ENCODE peak calls at places on chromosomes 13 and 19, in eight cellular contexts. M is activated CD8-positive, alpha-beta memory T cell treated with anti-CD3 and anti-CD28 coated beads for 24 hours; X is mucosa of descending colon; I is tibial artery; D is ovary; Q is amniotic stem cell; G is cardiac fibroblast; N is stimulated activated CD8-positive, alpha-beta memory T cell treated with anti-CD3 and anti-CD28 coated beads, Interleukin-2, amount 100 ng/mL, for 1 hour. K is an unnamed sample.

GRCh38 chr13:47250141-47250540 is 353.3 kb upstream of the HTR2A start:
- DNase-seq in M (no peak), X (no peak), I (peak; percentile 26), D (no peak), Q (no peak), G (peak; percentile 64), N (no peak), K (no peak)

GRCh38 chr13:34153428-34154180 is 335.7 kb downstream of the RFC3 start:
- DNase-seq in M (no peak), X (no peak), I (no peak), D (no peak), Q (no peak), G (no peak), N (no peak), K (no peak)

GRCh38 chr19:54470991-54471782 is 1.9 kb downstream of the CDC42EP5 start:
- DNase-seq in M (no peak), X (peak; percentile 71), I (no peak), D (peak; percentile 57), Q (no peak), G (peak; percentile 48), N (no peak), K (no peak)

GRCh38 chr13:50222569-50223332 is 207.5 kb downstream of the KCNRG start:
- DNase-seq in M (no peak), X (peak; percentile 52), I (peak; percentile 74), D (peak; percentile 41), Q (no peak), G (peak; percentile 93), N (no peak), K (peak; percentile 90)

GRCh38 chr13:109412232-109412935 is 374.0 kb downstream of the IRS2 start:
- DNase-seq in M (no peak), X (peak; percentile 35), I (no peak), D (peak; percentile 76), Q (no peak), G (peak; percentile 48), N (no peak), K (peak; percentile 66)

GRCh38 chr13:73171242-73171641 is 112.4 kb downstream of the KLF5 start:
- DNase-seq in M (no peak), X (peak; percentile 87), I (no peak), D (no peak), Q (no peak), G (no peak), N (no peak), K (no peak)

GRCh38 chr19:2462635-2463421 is 6.1 kb upstream of the LMNB2 start:
- DNase-seq in M (no peak), X (peak; percentile 79), I (peak; percentile 82), D (peak; percentile 94), Q (peak; percentile 85), G (peak; percentile 96), N (no peak), K (peak; percentile 86)

GRCh38 chr13:100545684-100546061 is 42.9 kb downstream of the GGACT start:
- DNase-seq in M (no peak), X (no peak), I (no peak), D (no peak), Q (no peak), G (no peak), N (no peak), K (no peak)

GRCh38 chr13:110346661-110347067 is 39.6 kb downstream of the COL4A2 start:
- DNase-seq in M (no peak), X (peak; percentile 85), I (no peak), D (no peak), Q (no peak), G (peak; percentile 51), N (no peak), K (no peak)

GRCh38 chr13:31722684-31723083 is 16.6 kb upstream of the RXFP2 start:
- DNase-seq in M (no peak), X (no peak), I (no peak), D (no peak), Q (no peak), G (peak; percentile 8), N (no peak), K (no peak)

GRCh38 chr19:2114821-2115220 is 18.1 kb downstream of the IZUMO4 start:
- DNase-seq in M (no peak), X (no peak), I (no peak), D (no peak), Q (no peak), G (no peak), N (no peak), K (no peak)

GRCh38 chr19:58328999-58329398 is 2.2 kb downstream of the ZSCAN22 start:
- DNase-seq in M (no peak), X (no peak), I (no peak), D (no peak), Q (no peak), G (no peak), N (no peak), K (no peak)

GRCh38 chr19:48578891-48579290 is 26.9 kb downstream of the SULT2B1 start:
- DNase-seq in M (no peak), X (no peak), I (no peak), D (no peak), Q (no peak), G (no peak), N (no peak), K (no peak)

GRCh38 chr19:56105090-56105701 is 15.9 kb downstream of the ZNF787 start:
- DNase-seq in M (peak; percentile 71), X (peak; percentile 92), I (peak; percentile 79), D (peak; percentile 82), Q (no peak), G (peak; percentile 39), N (peak; percentile 24), K (peak; percentile 83)

GRCh38 chr13:93066187-93066586 is 160.4 kb upstream of the GPC6 start:
- DNase-seq in M (no peak), X (no peak), I (no peak), D (no peak), Q (no peak), G (peak; percentile 83), N (no peak), K (no peak)

GRCh38 chr13:43388282-43389034 is 365.1 kb downstream of the DNAJC15 start:
- DNase-seq in M (no peak), X (no peak), I (no peak), D (no peak), Q (no peak), G (no peak), N (no peak), K (no peak)